ENCODE peak calls at places on chromosomes 6 and 20, in five cellular contexts. D is NCI-H82; U is activated naive CD8-positive, alpha-beta T cell treated with anti-CD3 and anti-CD28 coated beads, Interleukin-2, amount 50 U/mL, for 24 hours; N is activated CD8-positive, alpha-beta memory T cell treated with anti-CD3 and anti-CD28 coated beads, Interleukin-2, amount 50 U/mL, for 48 hours; C is heart left ventricle. O is an unnamed sample.

GRCh38 chr20:62794007-62794724 is 2.1 kb upstream of the MRGBP start:
- DNase-seq in D (peak; percentile 93), N (peak; percentile 98), U (peak; percentile 99), C (peak; percentile 97), O (peak; percentile 84)

GRCh38 chr20:3785240-3786125 is 1.1 kb downstream of the CENPB start:
- DNase-seq in N (no peak), C (no peak), D (peak; percentile 45), U (no peak), O (no peak)

GRCh38 chr20:12023169-12023795 is 105.6 kb downstream of the BTBD3 start:
- DNase-seq in U (no peak), C (no peak), N (no peak), D (no peak), O (no peak)

GRCh38 chr6:138229663-138230194 is 11.4 kb upstream of the PBOV1 start:
- DNase-seq in U (no peak), D (no peak), C (no peak), N (no peak), O (no peak)

GRCh38 chr20:1390552-1391403 is 2.1 kb downstream of the FKBP1A start:
- DNase-seq in D (no peak), C (no peak), N (no peak), U (no peak), O (no peak)

GRCh38 chr20:54221383-54221782 is 13.5 kb downstream of the PFDN4 start:
- DNase-seq in D (no peak), N (no peak), U (no peak), C (no peak), O (no peak)

GRCh38 chr20:61925555-61926252 is 140.0 kb downstream of the TAF4 start:
- DNase-seq in D (no peak), C (no peak), U (no peak), N (no peak), O (no peak)

GRCh38 chr6:154989457-154989856 is 5.7 kb upstream of the TIAM2 start:
- DNase-seq in D (no peak), C (no peak), U (no peak), N (no peak), O (no peak)

GRCh38 chr6:151004415-151005024 is 139.0 kb downstream of the MTHFD1L start:
- DNase-seq in D (no peak), N (no peak), C (no peak), U (no peak), O (no peak)

GRCh38 chr6:22613695-22614094 is 44.3 kb downstream of the HDGFL1 start:
- DNase-seq in C (no peak), D (no peak), N (no peak), U (no peak), O (no peak)

GRCh38 chr6:14881399-14881798 is 364.5 kb upstream of the JARID2 start:
- DNase-seq in U (no peak), D (no peak), C (no peak), N (no peak), O (no peak)

GRCh38 chr6:130405549-130405948 is 39.7 kb downstream of the TMEM200A start:
- DNase-seq in N (no peak), C (no peak), D (no peak), U (no peak), O (no peak)

GRCh38 chr6:10531513-10531912 is 10.4 kb downstream of the GCNT2 start:
- DNase-seq in C (no peak), U (no peak), D (no peak), N (no peak), O (no peak)